ENCODE peak calls at places on chromosomes 1 and 21, in nine cellular contexts. R, F, Y, U, C, N, A, Z and D are unnamed samples.

GRCh38 chr1:71587961-71588360 is 507.1 kb upstream of the ZRANB2 start:
- DNase-seq in R (peak), F (peak), Y (no peak), U (peak), C (no peak), N (no peak), A (peak), Z (no peak), D (peak)

GRCh38 chr1:181038399-181038873 is 4.7 kb downstream of the MR1 start:
- DNase-seq in R (peak), F (peak), Y (no peak), U (peak), C (peak), N (no peak), A (peak), Z (no peak), D (peak)

GRCh38 chr1:232127190-232127589 is 500.6 kb downstream of the DISC1 start:
- DNase-seq in R (peak), F (peak), Y (no peak), U (peak), C (no peak), N (no peak), A (peak), Z (no peak), D (peak)

GRCh38 chr1:110283677-110284076 is 55.5 kb upstream of the RBM15 start:
- DNase-seq in R (no peak), F (peak), Y (no peak), U (no peak), C (no peak), N (no peak), A (no peak), Z (no peak), D (no peak)

GRCh38 chr1:170149971-170150370 is 4.2 kb downstream of the NTMT2 start:
- DNase-seq in R (no peak), F (no peak), Y (no peak), U (no peak), C (no peak), N (no peak), A (no peak), Z (no peak), D (peak)

GRCh38 chr1:225835752-225836151 is 25.8 kb downstream of the EPHX1 start:
- DNase-seq in R (peak), F (peak), Y (peak), U (no peak), C (no peak), N (no peak), A (peak), Z (no peak), D (peak)

GRCh38 chr1:248792342-248792741 is 33.4 kb downstream of the SH3BP5L start:
- DNase-seq in R (no peak), F (no peak), Y (no peak), U (no peak), C (no peak), N (no peak), A (no peak), Z (no peak), D (no peak)

GRCh38 chr1:105485207-105485606 is 1571.3 kb upstream of the PRMT6 start:
- DNase-seq in R (peak), F (peak), Y (no peak), U (no peak), C (no peak), N (no peak), A (peak), Z (no peak), D (peak)

GRCh38 chr1:226223786-226224244 is 351 bp downstream of the MIXL1 start:
- DNase-seq in R (no peak), F (no peak), Y (peak), U (peak), C (peak), N (no peak), A (peak), Z (no peak), D (no peak)

GRCh38 chr1:225541383-225541782 is 111.5 kb downstream of the ENAH start:
- DNase-seq in R (no peak), F (no peak), Y (no peak), U (no peak), C (no peak), N (no peak), A (no peak), Z (no peak), D (no peak)

GRCh38 chr1:85449356-85449755 is 15.6 kb downstream of the DDAH1 start:
- DNase-seq in R (no peak), F (no peak), Y (no peak), U (no peak), C (no peak), N (no peak), A (no peak), Z (no peak), D (no peak)

GRCh38 chr1:201377611-201378092 is at the start of gene TNNT2:
- DNase-seq in R (no peak), F (no peak), Y (no peak), U (peak), C (peak), N (no peak), A (no peak), Z (no peak), D (no peak)

GRCh38 chr1:62407398-62408009 is 29.3 kb upstream of the USP1 start:
- DNase-seq in R (peak), F (peak), Y (no peak), U (peak), C (no peak), N (no peak), A (peak), Z (no peak), D (peak)

GRCh38 chr1:234570336-234570735 is 39.6 kb downstream of the IRF2BP2 start:
- DNase-seq in R (no peak), F (no peak), Y (no peak), U (no peak), C (no peak), N (peak), A (no peak), Z (peak), D (no peak)

GRCh38 chr21:46168659-46169386 is 13.4 kb upstream of the FTCD start:
- DNase-seq in R (no peak), F (no peak), Y (no peak), U (no peak), C (peak), N (no peak), A (no peak), Z (no peak), D (no peak)

GRCh38 chr1:167496962-167497619 is 21.2 kb downstream of the CD247 start:
- DNase-seq in R (no peak), F (no peak), Y (no peak), U (no peak), C (no peak), N (no peak), A (no peak), Z (no peak), D (no peak)

GRCh38 chr1:247228133-247228532 is 27.7 kb upstream of the VN1R5 start:
- DNase-seq in R (peak), F (peak), Y (no peak), U (no peak), C (no peak), N (no peak), A (peak), Z (no peak), D (peak)

GRCh38 chr1:224500802-224501201 is 66.2 kb upstream of the WDR26 start:
- DNase-seq in R (no peak), F (no peak), Y (no peak), U (no peak), C (peak), N (no peak), A (no peak), Z (no peak), D (no peak)

GRCh38 chr1:246579818-246580217 is 13.6 kb downstream of the CNST start:
- DNase-seq in R (no peak), F (peak), Y (no peak), U (no peak), C (no peak), N (no peak), A (no peak), Z (no peak), D (peak)

GRCh38 chr1:112923956-112924349 is 32.0 kb downstream of the SLC16A1 start:
- DNase-seq in R (no peak), F (no peak), Y (no peak), U (no peak), C (no peak), N (no peak), A (no peak), Z (no peak), D (no peak)

GRCh38 chr1:31752258-31752657 is 11.9 kb downstream of the ADGRB2 start:
- DNase-seq in R (no peak), F (no peak), Y (no peak), U (no peak), C (no peak), N (no peak), A (no peak), Z (no peak), D (no peak)

GRCh38 chr1:2547210-2548067 is 8.7 kb upstream of the TNFRSF14 start:
- DNase-seq in R (no peak), F (no peak), Y (no peak), U (no peak), C (no peak), N (no peak), A (no peak), Z (no peak), D (no peak)

GRCh38 chr1:162527324-162527723 is 29.7 kb downstream of the UHMK1 start:
- DNase-seq in R (no peak), F (no peak), Y (no peak), U (no peak), C (no peak), N (no peak), A (no peak), Z (no peak), D (no peak)

GRCh38 chr1:245225709-245226464 is 71.1 kb downstream of the KIF26B start:
- DNase-seq in R (no peak), F (no peak), Y (peak), U (no peak), C (no peak), N (no peak), A (no peak), Z (no peak), D (no peak)

GRCh38 chr1:232998138-232998537 is 47.7 kb downstream of the NTPCR start:
- DNase-seq in R (no peak), F (no peak), Y (no peak), U (no peak), C (no peak), N (no peak), A (no peak), Z (no peak), D (no peak)

GRCh38 chr21:18772404-18772803 is 368.8 kb upstream of the TMPRSS15 start:
- DNase-seq in R (peak), F (no peak), Y (no peak), U (no peak), C (no peak), N (no peak), A (no peak), Z (no peak), D (no peak)

GRCh38 chr1:32066489-32066873 is 6.3 kb upstream of the TMEM39B start:
- DNase-seq in R (peak), F (peak), Y (no peak), U (no peak), C (no peak), N (no peak), A (peak), Z (no peak), D (peak)

GRCh38 chr1:60984066-60984799 is 98.1 kb upstream of the NFIA start:
- DNase-seq in R (peak), F (peak), Y (no peak), U (no peak), C (no peak), N (no peak), A (peak), Z (no peak), D (peak)

GRCh38 chr1:51288578-51288977 is 41.8 kb downstream of the TTC39A start:
- DNase-seq in R (no peak), F (no peak), Y (no peak), U (no peak), C (no peak), N (no peak), A (no peak), Z (no peak), D (no peak)

GRCh38 chr1:200979574-200980451 is 43.7 kb downstream of the KIF21B start:
- DNase-seq in R (peak), F (no peak), Y (no peak), U (peak), C (peak), N (no peak), A (peak), Z (no peak), D (no peak)

GRCh38 chr21:18449586-18449985 is 46.0 kb upstream of the TMPRSS15 start:
- DNase-seq in R (peak), F (no peak), Y (no peak), U (peak), C (no peak), N (no peak), A (no peak), Z (no peak), D (no peak)

GRCh38 chr1:200316148-200316803 is 93.6 kb downstream of the ZNF281 start:
- DNase-seq in R (no peak), F (no peak), Y (no peak), U (no peak), C (no peak), N (no peak), A (no peak), Z (no peak), D (no peak)

GRCh38 chr1:202200112-202200548 is 6.5 kb downstream of the LGR6 start:
- DNase-seq in R (no peak), F (no peak), Y (no peak), U (no peak), C (no peak), N (no peak), A (no peak), Z (no peak), D (no peak)

GRCh38 chr1:89708727-89709375 is 75.9 kb downstream of the LRRC8C start:
- DNase-seq in R (no peak), F (no peak), Y (no peak), U (no peak), C (no peak), N (no peak), A (no peak), Z (no peak), D (no peak)

GRCh38 chr1:51956528-51957509 is 33.7 kb downstream of the RAB3B start:
- DNase-seq in R (peak), F (peak), Y (no peak), U (no peak), C (no peak), N (no peak), A (peak), Z (no peak), D (peak)

GRCh38 chr1:207966521-207966920 is 55.6 kb upstream of the CD34 start:
- DNase-seq in R (no peak), F (no peak), Y (no peak), U (no peak), C (no peak), N (no peak), A (no peak), Z (no peak), D (no peak)
- TF ChIP-seq CTCF in R (no peak), F (no peak), Y (no peak), U (no peak), C (no peak), N (no peak), A (no peak), Z (no peak), D (no peak)

GRCh38 chr1:220124542-220124941 is 30.6 kb downstream of the IARS2 start:
- DNase-seq in R (no peak), F (peak), Y (no peak), U (no peak), C (no peak), N (no peak), A (peak), Z (no peak), D (peak)

GRCh38 chr1:220127076-220127475 is 33.1 kb downstream of the IARS2 start:
- DNase-seq in R (no peak), F (no peak), Y (no peak), U (no peak), C (no peak), N (no peak), A (no peak), Z (no peak), D (no peak)

GRCh38 chr1:220119043-220119512 is 25.1 kb downstream of the IARS2 start:
- DNase-seq in R (peak), F (no peak), Y (no peak), U (peak), C (no peak), N (no peak), A (peak), Z (no peak), D (no peak)

GRCh38 chr1:220121791-220122530 is 28.0 kb downstream of the IARS2 start:
- DNase-seq in R (no peak), F (no peak), Y (no peak), U (peak), C (no peak), N (no peak), A (no peak), Z (no peak), D (no peak)

DNA sequence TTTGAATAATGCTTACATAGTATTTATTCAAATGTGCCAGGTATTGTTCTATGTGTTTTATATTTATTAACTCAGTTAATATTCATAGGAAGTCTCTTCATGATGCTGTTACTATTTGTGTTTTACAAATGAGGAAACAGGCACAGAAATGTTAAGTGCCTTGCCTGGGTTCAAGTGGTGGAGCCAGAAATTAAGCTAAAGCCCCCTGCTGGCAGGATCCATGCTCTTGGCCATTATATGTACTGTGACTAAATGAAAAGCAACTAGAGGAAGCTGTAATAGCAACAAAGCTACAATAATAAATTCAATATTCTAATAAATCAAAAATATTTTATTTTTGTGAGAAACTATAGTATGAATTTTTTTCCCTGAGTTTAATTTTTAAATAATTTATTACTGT is 30.0 kb downstream of the IARS2 start:
- DNase-seq in R (peak), F (peak), Y (no peak), U (no peak), C (peak), N (no peak), A (peak), Z (no peak), D (no peak)
- TF ChIP-seq CTCF in R (peak), F (peak), Y (no peak), U (peak), C (peak), N (no peak), A (peak), Z (peak), D (no peak)

GRCh38 chr1:156337888-156338179 is 258 bp downstream of the CCT3 start:
- DNase-seq in R (no peak), F (no peak), Y (no peak), U (no peak), C (no peak), N (no peak), A (no peak), Z (no peak), D (no peak)
- TF ChIP-seq CTCF in R (no peak), F (no peak), Y (no peak), U (no peak), C (no peak), N (no peak), A (no peak), Z (no peak), D (no peak)

GRCh38 chr1:25042331-25042730 is 112.3 kb upstream of the RUNX3 start:
- DNase-seq in R (no peak), F (no peak), Y (no peak), U (no peak), C (no peak), N (no peak), A (no peak), Z (no peak), D (no peak)
- TF ChIP-seq CTCF in R (no peak), F (no peak), Y (no peak), U (no peak), C (no peak), N (no peak), A (no peak), Z (no peak), D (no peak)

GRCh38 chr1:47523812-47524170 is 85.9 kb downstream of the FOXD2 start:
- DNase-seq in R (no peak), F (no peak), Y (no peak), U (no peak), C (no peak), N (no peak), A (no peak), Z (no peak), D (no peak)
- TF ChIP-seq CTCF in R (no peak), F (no peak), Y (no peak), U (no peak), C (no peak), N (no peak), A (no peak), Z (no peak), D (no peak)

DNA sequence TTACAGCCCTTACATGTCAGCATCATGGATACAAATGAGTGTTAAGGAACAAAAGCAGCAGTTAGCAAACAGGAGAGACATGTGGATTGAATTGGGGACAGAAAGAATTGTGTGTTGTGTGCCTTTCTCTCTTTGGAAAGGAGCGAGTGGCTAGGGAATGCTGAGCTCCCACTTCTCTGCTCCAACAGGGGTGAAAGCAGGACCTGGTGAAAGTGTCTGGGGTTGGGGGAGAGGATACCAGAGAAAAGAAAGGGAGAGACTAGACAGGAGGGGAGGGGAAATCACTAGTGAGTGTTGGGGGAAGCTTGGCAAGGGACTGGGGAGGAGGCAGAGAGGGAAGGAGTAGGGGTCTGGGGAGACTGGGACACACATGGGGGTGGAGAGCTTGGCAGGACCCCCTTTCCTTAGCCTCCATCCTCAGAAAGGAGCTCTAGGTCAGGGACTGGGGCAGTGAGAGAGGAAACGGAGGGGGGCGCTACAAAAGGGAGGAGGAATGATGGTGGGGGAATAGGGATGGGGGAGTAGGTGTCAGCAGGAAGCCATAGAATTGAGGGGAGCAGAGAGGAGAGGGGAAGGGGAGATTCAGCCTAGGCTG is 2.2 kb downstream of the KIRREL1 start:
- DNase-seq in R (no peak), F (no peak), Y (no peak), U (no peak), C (no peak), N (no peak), A (no peak), Z (no peak), D (no peak)
- TF ChIP-seq CTCF in R (peak), F (peak), Y (no peak), U (no peak), C (no peak), N (no peak), A (peak), Z (no peak), D (peak)

GRCh38 chr1:46412853-46413595 is 18.9 kb downstream of the FAAH start:
- DNase-seq in R (no peak), F (no peak), Y (no peak), U (no peak), C (no peak), N (no peak), A (no peak), Z (no peak), D (no peak)

GRCh38 chr1:46415514-46415913 is 21.4 kb downstream of the FAAH start:
- DNase-seq in R (no peak), F (no peak), Y (no peak), U (no peak), C (no peak), N (no peak), A (no peak), Z (no peak), D (no peak)

GRCh38 chr1:46411601-46412341 is 17.7 kb downstream of the FAAH start:
- DNase-seq in R (no peak), F (no peak), Y (no peak), U (no peak), C (no peak), N (no peak), A (no peak), Z (no peak), D (no peak)

GRCh38 chr1:46411010-46411405 is 16.9 kb downstream of the FAAH start:
- DNase-seq in R (no peak), F (no peak), Y (peak), U (no peak), C (no peak), N (no peak), A (no peak), Z (no peak), D (no peak)

GRCh38 chr1:46413596-46413985 is 19.5 kb downstream of the FAAH start:
- DNase-seq in R (no peak), F (no peak), Y (no peak), U (no peak), C (peak), N (no peak), A (no peak), Z (no peak), D (no peak)
- TF ChIP-seq CTCF in R (peak), F (peak), Y (peak), U (peak), C (peak), N (no peak), A (peak), Z (peak), D (peak)

GRCh38 chr21:28975401-28975800 is 17.3 kb downstream of the LTN1 start:
- DNase-seq in R (peak), F (peak), Y (no peak), U (no peak), C (no peak), N (no peak), A (peak), Z (no peak), D (peak)

GRCh38 chr21:28982637-28983036 is 10.0 kb downstream of the LTN1 start:
- DNase-seq in R (no peak), F (no peak), Y (no peak), U (no peak), C (no peak), N (no peak), A (no peak), Z (no peak), D (no peak)

GRCh38 chr21:28974531-28975227 is 18.0 kb downstream of the LTN1 start:
- DNase-seq in R (no peak), F (no peak), Y (no peak), U (no peak), C (no peak), N (no peak), A (no peak), Z (no peak), D (no peak)

GRCh38 chr21:28979092-28979491 is 13.6 kb downstream of the LTN1 start:
- DNase-seq in R (no peak), F (no peak), Y (no peak), U (no peak), C (no peak), N (no peak), A (no peak), Z (no peak), D (no peak)
- TF ChIP-seq CTCF in R (no peak), F (no peak), Y (no peak), U (no peak), C (no peak), N (no peak), A (no peak), Z (no peak), D (no peak)

GRCh38 chr1:50271968-50272578 is 151.2 kb downstream of the DMRTA2 start:
- DNase-seq in R (peak), F (no peak), Y (peak), U (peak), C (peak), N (no peak), A (no peak), Z (no peak), D (peak)
- TF ChIP-seq CTCF in R (peak), F (peak), Y (peak), U (peak), C (peak), N (no peak), A (peak), Z (peak), D (peak)